ENCODE peak calls at places on chromosomes 3 and 15, in seven cellular contexts. R is mesenteric fat pad; K is AG04450; O is ovary; S is transverse colon; C is globus pallidus; V is activated CD4-positive, alpha-beta T cell treated with anti-CD3 and anti-CD28 coated beads, Interleukin-2, amount 10 ng/mL, durations not matched to agents 7 days and 5 days. P is an unnamed sample.

GRCh38 chr3:59074764-59075163 is 24.9 kb upstream of the CFAP20DC start:
- DNase-seq in R (no peak), K (no peak), O (no peak), S (no peak), C (no peak), V (no peak), P (no peak)

GRCh38 chr15:85869124-85869523 is 74.4 kb upstream of the KLHL25 start:
- DNase-seq in R (no peak), K (no peak), O (no peak), S (no peak), C (no peak), V (no peak), P (no peak)

GRCh38 chr3:134542287-134542686 is 56.4 kb downstream of the CEP63 start:
- DNase-seq in R (no peak), K (no peak), O (no peak), S (no peak), C (no peak), V (no peak), P (no peak)

GRCh38 chr3:111246967-111247760 is 175.5 kb downstream of the NECTIN3 start:
- DNase-seq in R (no peak), K (peak), O (no peak), S (no peak), C (no peak), V (no peak), P (no peak)

GRCh38 chr15:41936649-41937567 is 35.4 kb downstream of the EHD4 start:
- DNase-seq in R (peak), K (no peak), O (no peak), S (peak), C (peak), V (peak), P (no peak)

GRCh38 chr3:190617185-190617584 is 103.3 kb downstream of the IL1RAP start:
- DNase-seq in R (no peak), K (no peak), O (no peak), S (peak), C (peak), V (peak), P (peak)

GRCh38 chr3:137808015-137808414 is 43.9 kb downstream of the SOX14 start:
- DNase-seq in R (no peak), K (no peak), O (no peak), S (no peak), C (no peak), V (no peak), P (no peak)

GRCh38 chr3:172329070-172329469 is 119.2 kb downstream of the GHSR start:
- DNase-seq in R (no peak), K (no peak), O (no peak), S (no peak), C (no peak), V (no peak), P (no peak)

GRCh38 chr3:193846569-193846968 is 253.6 kb downstream of the OPA1 start:
- DNase-seq in R (no peak), K (no peak), O (no peak), S (no peak), C (no peak), V (no peak), P (no peak)

GRCh38 chr3:52236424-52236886 is 2.5 kb downstream of the TWF2 start:
- DNase-seq in R (no peak), K (no peak), O (peak), S (no peak), C (no peak), V (no peak), P (no peak)

P was measured in esophagus squamous epithelium.